ENCODE peak calls at places on chromosomes 12 and 14, in four cellular contexts. O is progenitor cell of endocrine pancreas, R is fibroblast of lung, Z is GM20000. Q is an unnamed sample.

GRCh38 chr12:63911336-63911735 is 66.8 kb downstream of the SRGAP1 start:
- DNase-seq in O (no peak), R (peak), Z (no peak), Q (no peak)

GRCh38 chr14:70472253-70473159 is 20.5 kb downstream of the ADAM21 start:
- DNase-seq in O (no peak), R (no peak), Z (peak), Q (no peak)

GRCh38 chr12:79887912-79888311 is 47.0 kb downstream of the PPP1R12A start:
- DNase-seq in O (no peak), R (no peak), Z (no peak), Q (no peak)

GRCh38 chr12:113299619-113300237 is 35.2 kb downstream of the SLC8B1 start:
- DNase-seq in O (no peak), R (peak), Z (no peak), Q (no peak)

GRCh38 chr12:2960996-2961616 is 1.9 kb downstream of the TEAD4 start:
- DNase-seq in O (no peak), R (peak), Z (no peak), Q (no peak)

GRCh38 chr12:1618489-1618888 is 10.5 kb upstream of the WNT5B start:
- DNase-seq in O (no peak), R (peak), Z (no peak), Q (no peak)

GRCh38 chr12:46556820-46557524 is 184.4 kb upstream of the SLC38A2 start:
- DNase-seq in O (no peak), R (peak), Z (no peak), Q (no peak)

GRCh38 chr14:72517736-72518135 is 376.2 kb downstream of the DPF3 start:
- DNase-seq in O (no peak), R (no peak), Z (no peak), Q (no peak)

GRCh38 chr12:26606911-26607310 is 226.1 kb downstream of the ITPR2 start:
- DNase-seq in O (no peak), R (no peak), Z (no peak), Q (no peak)

GRCh38 chr12:7959278-7960063 is 23.5 kb upstream of the SLC2A3 start:
- DNase-seq in O (no peak), R (no peak), Z (peak), Q (no peak)

GRCh38 chr12:89162704-89163261 is 189.5 kb downstream of the DUSP6 start:
- DNase-seq in O (no peak), R (peak), Z (peak), Q (no peak)

GRCh38 chr12:90959538-90960139 is 4.7 kb upstream of the CCER1 start:
- DNase-seq in O (no peak), R (peak), Z (peak), Q (no peak)

GRCh38 chr12:19230299-19230866 is 100.8 kb downstream of the PLEKHA5 start:
- DNase-seq in O (no peak), R (no peak), Z (no peak), Q (no peak)

GRCh38 chr14:65462411-65462810 is 49.9 kb downstream of the FUT8 start:
- DNase-seq in O (no peak), R (peak), Z (peak), Q (no peak)

GRCh38 chr14:93137864-93138263 is 22.1 kb upstream of the ITPK1 start:
- DNase-seq in O (no peak), R (no peak), Z (no peak), Q (no peak)

GRCh38 chr14:31858868-31859267 is 218.2 kb upstream of the ARHGAP5 start:
- DNase-seq in O (no peak), R (peak), Z (no peak), Q (no peak)

GRCh38 chr14:101200008-101200649 is 296.6 kb upstream of the RTL1 start:
- DNase-seq in O (no peak), R (no peak), Z (no peak), Q (no peak)

GRCh38 chr12:99056186-99056585 is 411.1 kb downstream of the APAF1 start:
- DNase-seq in O (no peak), R (no peak), Z (no peak), Q (no peak)

GRCh38 chr12:49347307-49348237 is 884 bp downstream of the DNAJC22 start:
- DNase-seq in O (peak), R (peak), Z (peak), Q (peak)

GRCh38 chr12:8912910-8913309 is 1.4 kb upstream of the PHC1 start:
- DNase-seq in O (no peak), R (no peak), Z (peak), Q (no peak)

GRCh38 chr12:90801776-90802175 is 153.2 kb downstream of the CCER1 start:
- DNase-seq in O (no peak), R (peak), Z (no peak), Q (no peak)

GRCh38 chr12:75635606-75636444 is 124.4 kb upstream of the KRR1 start:
- DNase-seq in O (no peak), R (peak), Z (peak), Q (no peak)

GRCh38 chr14:106681161-106681955 is 1155.0 kb downstream of the TMEM121 start:
- DNase-seq in O (no peak), R (no peak), Z (no peak), Q (no peak)

GRCh38 chr12:96194901-96195844 is 998 bp downstream of the ELK3 start:
- DNase-seq in O (no peak), R (peak), Z (peak), Q (no peak)

GRCh38 chr14:103517172-103517566 is 5.5 kb downstream of the CKB start:
- DNase-seq in O (no peak), R (no peak), Z (no peak), Q (no peak)

GRCh38 chr12:111412007-111412829 is 6.5 kb downstream of the SH2B3 start:
- DNase-seq in O (no peak), R (peak), Z (no peak), Q (no peak)

GRCh38 chr14:25406818-25407217 is 356.9 kb upstream of the STXBP6 start:
- DNase-seq in O (no peak), R (peak), Z (no peak), Q (no peak)
- TF ChIP-seq CTCF in O (peak), R (peak), Z (no peak), Q (peak)

DNA sequence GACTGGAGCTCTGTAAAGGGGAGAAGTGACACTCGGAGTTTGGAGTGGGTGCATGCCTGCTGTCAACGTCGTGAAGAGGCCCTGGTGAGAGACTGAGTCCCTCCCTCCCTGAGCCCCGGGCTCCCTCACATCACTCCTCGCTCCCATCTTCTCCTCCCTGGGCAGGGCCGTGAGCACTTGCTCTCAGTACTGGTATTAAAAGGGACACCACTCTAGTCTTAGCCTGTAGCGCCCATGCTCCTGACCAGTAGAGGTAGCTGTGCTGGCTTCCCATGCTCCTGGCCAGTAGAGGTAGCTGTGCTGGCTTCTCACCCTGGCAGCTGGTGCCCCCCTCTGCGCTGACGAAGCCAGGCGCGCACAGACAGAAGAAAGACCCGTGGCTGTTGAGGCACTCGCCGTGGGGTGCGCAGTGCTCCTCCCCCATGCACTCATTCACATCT is 14.7 kb downstream of the ISCA2 start:
- DNase-seq in O (no peak), R (no peak), Z (no peak), Q (no peak)
- TF ChIP-seq CTCF in O (peak), R (peak), Z (no peak), Q (no peak)

DNA sequence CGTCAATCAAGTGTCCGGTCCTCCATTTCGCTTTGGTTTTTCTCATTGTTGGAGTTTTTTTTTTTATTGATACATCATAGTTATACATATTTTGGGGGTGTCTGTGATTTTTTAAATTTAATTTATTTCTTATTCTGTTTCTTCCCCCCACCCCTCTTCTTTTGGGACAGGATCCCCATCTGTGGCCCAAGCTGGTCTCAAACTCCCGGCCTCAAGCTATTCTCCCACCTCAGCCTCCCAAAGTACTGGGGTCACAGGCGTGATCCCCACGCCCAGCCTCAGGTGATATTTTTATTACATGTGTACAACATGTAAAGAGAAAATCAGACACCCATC is 51.3 kb upstream of the ZFP36L1 start:
- DNase-seq in O (no peak), R (no peak), Z (no peak), Q (no peak)
- TF ChIP-seq CTCF in O (no peak), R (no peak), Z (no peak), Q (no peak)

GRCh38 chr14:33435911-33436310 is 497.2 kb downstream of the NPAS3 start:
- DNase-seq in O (no peak), R (peak), Z (no peak), Q (no peak)

GRCh38 chr14:33430414-33430813 is 491.7 kb downstream of the NPAS3 start:
- DNase-seq in O (no peak), R (no peak), Z (no peak), Q (no peak)

DNA sequence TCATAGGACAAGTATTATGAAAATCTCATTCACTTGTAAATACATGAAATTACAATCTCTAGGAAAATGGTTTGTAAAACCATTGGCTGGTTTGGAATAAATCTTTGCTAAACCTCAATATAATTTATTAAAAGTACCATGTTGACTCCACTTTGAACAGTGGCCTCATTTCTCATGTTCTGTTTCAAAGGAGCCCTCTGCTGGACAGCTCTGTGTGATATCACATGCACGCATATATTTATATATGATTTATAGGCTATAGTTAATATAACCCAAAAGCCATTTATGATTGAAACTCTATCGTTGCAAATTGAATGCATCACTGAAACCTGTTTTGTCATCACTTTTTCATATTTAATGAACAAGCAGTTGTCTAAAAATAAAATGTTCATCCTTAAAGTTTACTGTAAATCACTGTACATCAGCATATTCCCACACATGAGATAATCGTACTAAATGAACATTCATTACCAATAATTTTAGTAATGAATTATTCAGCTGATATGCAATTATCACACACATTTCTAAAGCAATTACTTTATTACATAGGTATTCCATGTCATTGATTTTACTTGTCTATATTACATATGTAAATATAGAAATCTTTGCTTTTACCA is 493.8 kb downstream of the NPAS3 start:
- DNase-seq in O (no peak), R (peak), Z (no peak), Q (no peak)
- TF ChIP-seq CTCF in O (peak), R (peak), Z (peak), Q (peak)

GRCh38 chr12:56104815-56105476 is 587 bp downstream of the PA2G4 start:
- DNase-seq in O (no peak), R (no peak), Z (no peak), Q (no peak)
- TF ChIP-seq CTCF in O (peak), R (no peak), Z (no peak), Q (no peak)

GRCh38 chr14:94307410-94307992 is 14.4 kb upstream of the SERPINA10 start:
- DNase-seq in O (no peak), R (no peak), Z (no peak), Q (no peak)
- TF ChIP-seq CTCF in O (peak), R (no peak), Z (no peak), Q (no peak)

GRCh38 chr14:104999361-104999760 is 13.8 kb downstream of the CLBA1 start:
- DNase-seq in O (no peak), R (no peak), Z (no peak), Q (no peak)
- TF ChIP-seq CTCF in O (no peak), R (no peak), Z (no peak), Q (no peak)

GRCh38 chr12:77615331-77615730 is 215.4 kb upstream of the NAV3 start:
- DNase-seq in O (no peak), R (no peak), Z (no peak), Q (no peak)
- TF ChIP-seq CTCF in O (peak), R (peak), Z (no peak), Q (no peak)

DNA sequence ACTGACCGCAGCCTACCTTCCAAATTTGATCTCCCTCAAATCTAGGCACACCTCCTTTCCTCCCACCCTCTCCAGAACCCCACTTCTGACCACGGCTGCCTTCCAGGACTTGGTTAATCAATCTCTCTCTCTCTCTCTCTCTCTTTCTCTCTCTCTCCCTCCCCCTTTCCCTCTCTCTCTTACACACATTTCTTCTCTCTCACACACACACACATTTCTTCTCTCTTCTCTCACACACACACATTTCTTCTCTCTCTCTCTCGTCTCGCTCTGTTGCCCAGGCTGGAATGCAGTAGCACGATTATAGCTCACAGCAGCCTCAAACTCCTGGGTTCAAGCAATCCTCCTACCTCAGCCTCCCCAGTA is 521 bp upstream of the GMFB start:
- DNase-seq in O (no peak), R (no peak), Z (no peak), Q (no peak)
- TF ChIP-seq CTCF in O (no peak), R (no peak), Z (no peak), Q (no peak)

Q was measured in dorsolateral prefrontal cortex.